ENCODE peak calls at places on chromosomes 5 and 9, in seven cellular contexts. C is uterus, Z is GM23338, Q is HepG2, V is HFF-Myc, U is fibroblast of pulmonary artery, J is breast epithelium. X is an unnamed sample.

GRCh38 chr5:75167345-75167744 is 69.3 kb downstream of the ANKRD31 start:
- DNase-seq in C (no peak), Z (peak), Q (peak), V (no peak), U (peak), J (no peak), X (no peak)

GRCh38 chr5:73295447-73295846 is 122.5 kb downstream of the TMEM174 start:
- DNase-seq in C (no peak), Z (no peak), Q (no peak), V (no peak), U (no peak), J (no peak), X (no peak)

GRCh38 chr9:129237195-129237611 is 59.1 kb upstream of the IER5L start:
- DNase-seq in C (peak), Z (peak), Q (no peak), V (peak), U (peak), J (no peak), X (no peak)

GRCh38 chr5:9189681-9190080 is 356.2 kb downstream of the SEMA5A start:
- DNase-seq in C (no peak), Z (no peak), Q (no peak), V (no peak), U (no peak), J (no peak), X (no peak)

GRCh38 chr5:150780816-150781221 is 2.3 kb downstream of the SMIM3 start:
- DNase-seq in C (no peak), Z (no peak), Q (no peak), V (no peak), U (peak), J (no peak), X (no peak)

GRCh38 chr5:61768692-61769281 is 436.7 kb downstream of the ZSWIM6 start:
- DNase-seq in C (no peak), Z (peak), Q (peak), V (no peak), U (peak), J (no peak), X (no peak)

GRCh38 chr9:83133316-83133715 is 70.4 kb upstream of the RASEF start:
- DNase-seq in C (no peak), Z (no peak), Q (no peak), V (no peak), U (no peak), J (no peak), X (no peak)

GRCh38 chr9:131266301-131267229 is 9.7 kb downstream of the FAM78A start:
- DNase-seq in C (no peak), Z (no peak), Q (no peak), V (no peak), U (no peak), J (no peak), X (no peak)

GRCh38 chr9:107351382-107352045 is 68.4 kb downstream of the RAD23B start:
- DNase-seq in C (no peak), Z (no peak), Q (no peak), V (no peak), U (no peak), J (peak), X (no peak)

GRCh38 chr9:115276621-115277020 is 158.7 kb upstream of the TNC start:
- DNase-seq in C (no peak), Z (no peak), Q (no peak), V (no peak), U (no peak), J (no peak), X (no peak)

GRCh38 chr9:114038724-114039313 is 39.3 kb downstream of the AMBP start:
- DNase-seq in C (no peak), Z (no peak), Q (no peak), V (no peak), U (no peak), J (no peak), X (no peak)

GRCh38 chr5:15383469-15383868 is 116.5 kb upstream of the FBXL7 start:
- DNase-seq in C (no peak), Z (peak), Q (peak), V (no peak), U (peak), J (no peak), X (no peak)

GRCh38 chr5:123545506-123545905 is 33.5 kb downstream of the CSNK1G3 start:
- DNase-seq in C (no peak), Z (peak), Q (no peak), V (no peak), U (peak), J (no peak), X (no peak)

GRCh38 chr9:121498487-121499176 is 1.0 kb downstream of the GGTA1 start:
- DNase-seq in C (peak), Z (peak), Q (no peak), V (no peak), U (peak), J (peak), X (no peak)

GRCh38 chr9:94937214-94937903 is 210.9 kb downstream of the AOPEP start:
- DNase-seq in C (no peak), Z (no peak), Q (no peak), V (peak), U (peak), J (no peak), X (peak)

GRCh38 chr5:111095982-111096381 is 3.8 kb downstream of the WDR36 start:
- DNase-seq in C (no peak), Z (no peak), Q (no peak), V (no peak), U (no peak), J (no peak), X (no peak)

GRCh38 chr5:111099058-111099778 is 7.1 kb downstream of the WDR36 start:
- DNase-seq in C (no peak), Z (no peak), Q (no peak), V (no peak), U (peak), J (no peak), X (no peak)
- TF ChIP-seq CTCF in C (no peak), Z (no peak), Q (no peak), V (no peak), U (no peak), J (no peak), X (no peak)

GRCh38 chr5:139461176-139461575 is 1.4 kb downstream of the ECSCR start:
- DNase-seq in C (no peak), Z (no peak), Q (no peak), V (no peak), U (no peak), J (no peak), X (no peak)
- H3K4me3 ChIP-seq in C (no peak), Z (no peak), Q (no peak), V (no peak), U (peak), J (peak), X (no peak)

GRCh38 chr5:158878227-158878626 is 221.5 kb downstream of the EBF1 start:
- DNase-seq in C (no peak), Z (no peak), Q (no peak), V (no peak), U (no peak), J (no peak), X (no peak)

GRCh38 chr5:158876263-158876942 is 223.3 kb downstream of the EBF1 start:
- DNase-seq in C (no peak), Z (no peak), Q (no peak), V (no peak), U (no peak), J (no peak), X (no peak)

GRCh38 chr5:158877706-158878105 is 222.0 kb downstream of the EBF1 start:
- DNase-seq in C (no peak), Z (no peak), Q (no peak), V (no peak), U (no peak), J (no peak), X (no peak)

GRCh38 chr5:158875272-158875679 is 224.4 kb downstream of the EBF1 start:
- DNase-seq in C (no peak), Z (no peak), Q (no peak), V (no peak), U (peak), J (no peak), X (no peak)

DNA sequence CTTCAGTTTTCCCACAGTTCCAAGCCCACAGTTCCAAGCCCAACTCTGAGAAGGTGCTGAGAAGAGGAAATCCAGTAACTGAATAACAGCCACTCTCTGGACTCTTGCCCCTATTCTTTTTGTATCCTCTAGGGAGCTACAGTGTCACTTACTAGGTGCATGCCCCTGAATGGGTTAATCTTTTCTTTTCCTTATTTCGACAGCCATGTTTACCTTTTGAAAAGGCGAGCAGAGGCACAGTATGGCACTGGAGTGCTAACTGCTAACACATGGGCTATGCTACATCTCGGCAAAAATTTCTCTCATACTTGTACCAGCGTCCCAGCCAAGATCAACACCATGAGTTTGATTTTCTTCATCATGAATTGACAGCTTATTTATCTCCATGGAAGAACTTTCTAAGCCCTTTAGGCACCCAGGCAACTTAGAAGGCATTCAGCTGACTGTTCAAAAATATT is 222.6 kb downstream of the EBF1 start:
- DNase-seq in C (no peak), Z (no peak), Q (no peak), V (no peak), U (no peak), J (no peak), X (no peak)
- TF ChIP-seq CTCF in C (no peak), Z (no peak), Q (no peak), V (no peak), U (no peak), J (no peak), X (no peak)

GRCh38 chr5:172635038-172635437 is 6.0 kb upstream of the NEURL1B start:
- DNase-seq in C (peak), Z (no peak), Q (no peak), V (no peak), U (no peak), J (no peak), X (no peak)
- H3K4me3 ChIP-seq in C (no peak), Z (no peak), Q (no peak), V (no peak), U (no peak), J (no peak), X (no peak)

GRCh38 chr9:92508018-92508417 is 25.7 kb upstream of the ASPN start:
- DNase-seq in C (peak), Z (no peak), Q (no peak), V (no peak), U (no peak), J (no peak), X (no peak)
- TF ChIP-seq CTCF in C (peak), Z (no peak), Q (no peak), V (no peak), U (no peak), J (no peak), X (peak)

GRCh38 chr5:128537306-128537998 is 593 bp downstream of the FBN2 start:
- DNase-seq in C (peak), Z (peak), Q (no peak), V (no peak), U (peak), J (no peak), X (no peak)
- H3K4me3 ChIP-seq in C (peak), Z (peak), Q (no peak), V (peak), U (peak), J (peak), X (peak)

X was measured in AG04450.